ENCODE peak calls at places on chromosome 7, in nine cellular contexts. T, V, L, A, N, J, S, E and X are unnamed samples.

GRCh38 chr7:101691822-101692384 is 62.8 kb upstream of the MYL10 start:
- DNase-seq in S (no peak), E (no peak), A (no peak), J (no peak), T (no peak), N (no peak), V (peak; percentile 23), L (no peak), X (no peak)

GRCh38 chr7:81268551-81268950 is 349.7 kb upstream of the SEMA3C start:
- DNase-seq in S (no peak), E (no peak), A (no peak), V (no peak), J (no peak), L (no peak), N (no peak), T (no peak), X (no peak)

GRCh38 chr7:14394786-14395185 is 405.3 kb upstream of the ETV1 start:
- DNase-seq in A (no peak), T (no peak), N (no peak), L (no peak), S (no peak), E (no peak), J (no peak), V (no peak), X (no peak)

GRCh38 chr7:115271332-115272235 is 349.7 kb downstream of the MDFIC start:
- DNase-seq in E (peak; percentile 8), A (no peak), V (no peak), S (no peak), T (no peak), N (no peak), J (peak; percentile 4), L (no peak), X (no peak)

GRCh38 chr7:96287168-96287567 is 34.7 kb downstream of the SLC25A13 start:
- DNase-seq in J (no peak), V (peak; percentile 61), T (no peak), E (no peak), A (no peak), S (no peak), N (no peak), L (no peak), X (no peak)

GRCh38 chr7:140667476-140667875 is 5.3 kb upstream of the ADCK2 start:
- DNase-seq in E (no peak), N (no peak), A (no peak), S (no peak), L (no peak), V (no peak), T (no peak), J (no peak), X (peak; percentile 84)

GRCh38 chr7:127979728-127980126 is 51.5 kb downstream of the LRRC4 start:
- DNase-seq in J (no peak), N (no peak), V (no peak), E (no peak), T (no peak), L (no peak), S (no peak), A (no peak), X (no peak)

GRCh38 chr7:55523366-55523765 is 48.9 kb downstream of the VOPP1 start:
- DNase-seq in A (no peak), L (no peak), V (no peak), J (peak; percentile 23), E (no peak), S (no peak), N (no peak), T (no peak), X (no peak)

GRCh38 chr7:95199779-95200558 is 124.4 kb downstream of the PON1 start:
- DNase-seq in V (peak; percentile 9), E (no peak), N (peak; percentile 40), J (peak; percentile 62), A (peak; percentile 85), T (no peak), L (no peak), S (peak; percentile 62), X (peak; percentile 33)

GRCh38 chr7:140122975-140123374 is 53.8 kb downstream of the KDM7A start:
- DNase-seq in T (no peak), S (no peak), E (no peak), A (no peak), N (no peak), V (no peak), J (peak; percentile 28), L (no peak), X (no peak)

GRCh38 chr7:138325434-138325833 is 134.6 kb upstream of the TRIM24 start:
- DNase-seq in S (no peak), A (no peak), J (no peak), E (no peak), L (no peak), V (no peak), T (no peak), N (no peak), X (peak; percentile 78)